ENCODE peak calls at places on chromosomes 12 and 14, in four cellular contexts. Q is RCC 7860; E is retinal pigment epithelial cell; I is activated CD8-positive, alpha-beta memory T cell treated with anti-CD3 and anti-CD28 coated beads, Interleukin-2, amount 50 U/mL, for 4 hours. G is an unnamed sample.
A peak's percentile ranks its signal among the peaks of the same experiment; 100 is the strongest.

GRCh38 chr14:68210729-68211299 is 391.2 kb downstream of the RAD51B start:
- DNase-seq in Q (peak; percentile 98), E (peak; percentile 78), I (peak; percentile 35), G (no peak)

GRCh38 chr12:6632026-6632978 is 3.5 kb downstream of the LPAR5 start:
- DNase-seq in Q (no peak), E (no peak), I (peak; percentile 49), G (no peak)

GRCh38 chr14:61544448-61545202 is 150.7 kb upstream of the HIF1A start:
- DNase-seq in Q (no peak), E (no peak), I (no peak), G (no peak)

GRCh38 chr12:98456583-98457573 is 58.5 kb upstream of the TMPO start:
- DNase-seq in Q (no peak), E (no peak), I (peak; percentile 21), G (no peak)

GRCh38 chr14:21589317-21589716 is 9.4 kb upstream of the OR10G3 start:
- DNase-seq in Q (no peak), E (no peak), I (no peak), G (no peak)

GRCh38 chr14:58955294-58955821 is 233.1 kb upstream of the DAAM1 start:
- DNase-seq in Q (no peak), E (peak; percentile 39), I (no peak), G (no peak)

GRCh38 chr12:53983580-53984572 is 1.1 kb upstream of the HOXC10 start:
- DNase-seq in Q (no peak), E (no peak), I (no peak), G (no peak)

GRCh38 chr12:114729731-114730130 is 45.8 kb upstream of the TBX3 start:
- DNase-seq in Q (no peak), E (no peak), I (no peak), G (no peak)

GRCh38 chr12:116418551-116418950 is 140.6 kb upstream of the MAP1LC3B2 start:
- DNase-seq in Q (no peak), E (no peak), I (no peak), G (no peak)

GRCh38 chr14:74804219-74804825 is 41.2 kb downstream of the YLPM1 start:
- DNase-seq in Q (peak; percentile 7), E (peak; percentile 11), I (no peak), G (no peak)

GRCh38 chr14:95527392-95528002 is 7.4 kb upstream of the GLRX5 start:
- DNase-seq in Q (no peak), E (no peak), I (peak; percentile 48), G (no peak)

GRCh38 chr14:86305058-86305457 is 775.1 kb downstream of the FLRT2 start:
- DNase-seq in Q (no peak), E (no peak), I (no peak), G (no peak)

GRCh38 chr12:94386422-94386821 is 73.2 kb downstream of the CEP83 start:
- DNase-seq in Q (no peak), E (no peak), I (no peak), G (no peak)

GRCh38 chr14:103520269-103520656 is 2.4 kb downstream of the CKB start:
- DNase-seq in Q (no peak), E (no peak), I (no peak), G (no peak)

GRCh38 chr14:61320806-61321384 is 484 bp upstream of the PRKCH start:
- DNase-seq in Q (no peak), E (no peak), I (no peak), G (no peak)

GRCh38 chr14:52025310-52025709 is 36.0 kb downstream of the RTRAF start:
- DNase-seq in Q (no peak), E (no peak), I (no peak), G (no peak)

GRCh38 chr14:24952851-24953666 is 96.9 kb downstream of the STXBP6 start:
- DNase-seq in Q (no peak), E (no peak), I (no peak), G (peak; percentile 34)

GRCh38 chr12:28872654-28873268 is 276.3 kb upstream of the FAR2 start:
- DNase-seq in Q (peak; percentile 21), E (peak; percentile 39), I (no peak), G (no peak)

GRCh38 chr12:77352941-77353340 is 287.6 kb upstream of the E2F7 start:
- DNase-seq in Q (no peak), E (no peak), I (no peak), G (no peak)

GRCh38 chr12:57830393-57830792 is 11.9 kb upstream of the AVIL start:
- DNase-seq in Q (no peak), E (no peak), I (no peak), G (no peak)

GRCh38 chr14:81990312-81990761 is 456.7 kb upstream of the SEL1L start:
- DNase-seq in Q (no peak), E (peak; percentile 16), I (no peak), G (peak; percentile 57)

GRCh38 chr12:131682511-131682895 is 28.4 kb upstream of the SFSWAP start:
- DNase-seq in Q (no peak), E (no peak), I (no peak), G (no peak)